ENCODE peak calls at places on chromosomes 16 and 17, in five cellular contexts. P is CD4-positive, alpha-beta T cell; N is AG20443; A is dorsolateral prefrontal cortex; B is psoas muscle. F is an unnamed sample.

GRCh38 chr17:49762148-49762941 is 1.6 kb downstream of the FAM117A start:
- DNase-seq in N (no peak), B (no peak), P (no peak), A (no peak), F (no peak)

GRCh38 chr17:82092995-82093751 is 4.9 kb downstream of the FASN start:
- DNase-seq in A (no peak), N (no peak), P (no peak), B (no peak), F (no peak)

GRCh38 chr16:50696575-50697420 is 3.4 kb downstream of the NOD2 start:
- DNase-seq in P (peak), A (no peak), B (peak), N (peak), F (peak)

GRCh38 chr17:29884995-29885394 is 45.0 kb downstream of the SSH2 start:
- DNase-seq in N (no peak), A (no peak), P (no peak), B (no peak), F (no peak)

GRCh38 chr17:57997085-57997809 is 9.2 kb upstream of the VEZF1 start:
- DNase-seq in B (no peak), N (no peak), A (no peak), P (no peak), F (no peak)

GRCh38 chr17:48543854-48544355 is 1.0 kb downstream of the HOXB2 start:
- DNase-seq in P (no peak), A (no peak), B (no peak), N (no peak), F (peak)

GRCh38 chr16:65655802-65656201 is 533.9 kb upstream of the CDH11 start:
- DNase-seq in A (no peak), N (no peak), P (no peak), B (no peak), F (no peak)

GRCh38 chr17:27503636-27504035 is 47.4 kb downstream of the KSR1 start:
- DNase-seq in A (no peak), P (no peak), N (no peak), B (no peak), F (no peak)

GRCh38 chr16:3158498-3159314 is 23.9 kb downstream of the ZNF213 start:
- DNase-seq in A (peak), B (peak), N (peak), P (peak), F (peak)

GRCh38 chr16:84808812-84809211 is 11.0 kb upstream of the CRISPLD2 start:
- DNase-seq in A (no peak), P (no peak), N (no peak), B (no peak), F (no peak)

GRCh38 chr17:72560303-72561247 is 439.8 kb downstream of the SOX9 start:
- DNase-seq in P (peak), N (peak), A (peak), B (no peak), F (peak)

GRCh38 chr17:81244358-81245023 is 5.4 kb downstream of the NDUFAF8 start:
- DNase-seq in B (peak), N (no peak), P (no peak), A (no peak), F (no peak)

GRCh38 chr17:1031711-1032110 is 34.8 kb downstream of the TIMM22 start:
- DNase-seq in N (peak), B (peak), A (peak), P (no peak), F (no peak)

GRCh38 chr17:27381007-27381501 is 75.2 kb upstream of the KSR1 start:
- DNase-seq in P (peak), B (peak), N (peak), A (peak), F (peak)

GRCh38 chr17:49985310-49985990 is 9.6 kb downstream of the DLX3 start:
- DNase-seq in A (no peak), P (no peak), N (no peak), B (no peak), F (no peak)

GRCh38 chr17:49996495-49997255 is 1.7 kb upstream of the DLX3 start:
- DNase-seq in B (peak), A (no peak), P (peak), N (peak), F (peak)

GRCh38 chr16:54287018-54287757 is 601 bp upstream of the IRX3 start:
- DNase-seq in A (no peak), B (no peak), P (no peak), N (peak), F (no peak)

F was measured in CD8-positive, alpha-beta memory T cell.